ENCODE peak calls at places on chromosomes 16 and 17, in seven cellular contexts. M, W, Q, O, I, T and P are unnamed samples.

GRCh38 chr17:5784791-5785190 is 200.5 kb upstream of the NLRP1 start:
- DNase-seq in O (no peak), M (no peak), W (no peak), Q (no peak), I (no peak), T (no peak), P (no peak)

GRCh38 chr16:11205754-11206459 is 50.1 kb downstream of the SOCS1 start:
- DNase-seq in W (no peak), O (no peak), I (peak; percentile 74), M (no peak), T (no peak), Q (no peak), P (no peak)

GRCh38 chr17:40290629-40291296 is 3.1 kb downstream of the CDC6 start:
- DNase-seq in T (no peak), Q (no peak), O (peak; percentile 81), W (peak; percentile 58), I (no peak), M (no peak), P (peak; percentile 64)

GRCh38 chr16:57041182-57042156 is 50.9 kb upstream of the CPNE2 start:
- DNase-seq in O (no peak), I (no peak), T (no peak), Q (no peak), M (peak; percentile 69), W (no peak), P (no peak)

GRCh38 chr17:18101828-18102227 is 6.7 kb upstream of the MYO15A start:
- DNase-seq in W (no peak), Q (no peak), O (no peak), M (no peak), T (no peak), I (no peak), P (no peak)

GRCh38 chr17:62135742-62136141 is 70.7 kb upstream of the MED13 start:
- DNase-seq in M (no peak), O (no peak), T (no peak), Q (no peak), I (no peak), W (no peak), P (no peak)

GRCh38 chr17:43014946-43015519 is 7.2 kb downstream of the VAT1 start:
- DNase-seq in I (peak; percentile 18), M (no peak), Q (peak; percentile 27), O (no peak), W (no peak), T (no peak), P (no peak)

GRCh38 chr17:82076018-82076784 is 10.6 kb upstream of the DUS1L start:
- DNase-seq in O (no peak), I (no peak), M (no peak), T (no peak), Q (no peak), W (no peak), P (no peak)

GRCh38 chr16:75230471-75231110 is 11.8 kb downstream of the CTRB1 start:
- DNase-seq in M (no peak), T (no peak), Q (peak; percentile 18), W (no peak), I (no peak), O (no peak), P (no peak)

GRCh38 chr16:6531067-6531466 is 801.6 kb upstream of the RBFOX1 start:
- DNase-seq in I (no peak), Q (no peak), T (no peak), O (no peak), M (no peak), W (no peak), P (no peak)

GRCh38 chr17:73226556-73227172 is 33.8 kb downstream of the COG1 start:
- DNase-seq in W (no peak), Q (no peak), O (no peak), M (no peak), I (no peak), T (no peak), P (no peak)

GRCh38 chr17:3557768-3558583 is at the start of gene TRPV3:
- DNase-seq in M (peak; percentile 11), O (no peak), Q (peak; percentile 93), T (no peak), W (no peak), I (peak; percentile 58), P (peak; percentile 82)

GRCh38 chr17:40035162-40035559 is 19.0 kb downstream of the MED24 start:
- DNase-seq in O (peak; percentile 74), T (no peak), Q (no peak), I (no peak), M (no peak), W (no peak), P (no peak)

GRCh38 chr16:86872833-86873232 is 294.5 kb downstream of the FOXL1 start:
- DNase-seq in W (no peak), O (no peak), I (no peak), Q (no peak), T (no peak), M (no peak), P (no peak)

GRCh38 chr17:61251939-61252865 is 147.4 kb upstream of the TBX2 start:
- DNase-seq in Q (peak; percentile 95), O (no peak), M (no peak), W (peak; percentile 90), T (peak; percentile 91), I (peak; percentile 81), P (no peak)

GRCh38 chr16:87838643-87839541 is 30.4 kb downstream of the SLC7A5 start:
- DNase-seq in M (no peak), I (peak; percentile 90), O (no peak), W (no peak), Q (no peak), T (no peak), P (no peak)

GRCh38 chr16:80028581-80029380 is 428.2 kb upstream of the MAF start:
- DNase-seq in O (no peak), M (no peak), Q (no peak), I (no peak), W (no peak), T (no peak), P (no peak)

GRCh38 chr16:53898993-53899392 is 195.0 kb downstream of the FTO start:
- DNase-seq in M (no peak), W (no peak), I (no peak), O (no peak), T (no peak), Q (no peak), P (no peak)

GRCh38 chr17:48062273-48062672 is 14.1 kb downstream of the NFE2L1 start:
- DNase-seq in Q (no peak), M (no peak), T (no peak), I (no peak), W (no peak), O (no peak), P (no peak)

GRCh38 chr17:58176200-58176599 is 9.4 kb downstream of the OR4D2 start:
- DNase-seq in M (no peak), Q (no peak), W (no peak), O (no peak), T (no peak), I (no peak), P (no peak)

GRCh38 chr17:83086197-83086880 is 6.9 kb downstream of the METRNL start:
- DNase-seq in M (no peak), T (no peak), Q (no peak), O (no peak), I (no peak), W (no peak), P (no peak)

GRCh38 chr16:69613283-69614154 is 47.8 kb downstream of the NFAT5 start:
- DNase-seq in T (no peak), I (no peak), O (no peak), Q (no peak), W (no peak), M (no peak), P (peak; percentile 78)

GRCh38 chr16:88755745-88756443 is 29.1 kb downstream of the PIEZO1 start:
- DNase-seq in O (no peak), I (no peak), W (no peak), T (no peak), Q (no peak), M (no peak), P (no peak)

GRCh38 chr16:86899757-86900156 is 321.4 kb downstream of the FOXL1 start:
- DNase-seq in O (no peak), I (no peak), Q (no peak), W (no peak), T (no peak), M (no peak), P (peak; percentile 40)

GRCh38 chr17:18026408-18026776 is 12.6 kb downstream of the ATPAF2 start:
- DNase-seq in M (no peak), I (no peak), Q (no peak), T (peak; percentile 56), O (no peak), W (no peak), P (no peak)

GRCh38 chr17:78563189-78564145 is 13.7 kb downstream of the DNAH17 start:
- DNase-seq in Q (peak; percentile 92), W (peak; percentile 51), M (no peak), O (no peak), I (no peak), T (peak; percentile 56), P (no peak)

GRCh38 chr17:2050246-2050866 is 4.5 kb upstream of the HIC1 start:
- DNase-seq in O (peak; percentile 57), I (peak; percentile 71), W (peak; percentile 72), T (peak; percentile 64), M (peak; percentile 73), Q (peak; percentile 95), P (no peak)
- H3K27ac ChIP-seq in O (peak overlapping the region; percentile 89), I (no peak overlapping the region), W (peak overlapping the region; percentile 33), T (peak overlapping the region; percentile 48), M (no peak overlapping the region), Q (no peak overlapping the region), P (peak overlapping the region; percentile 27)

DNA sequence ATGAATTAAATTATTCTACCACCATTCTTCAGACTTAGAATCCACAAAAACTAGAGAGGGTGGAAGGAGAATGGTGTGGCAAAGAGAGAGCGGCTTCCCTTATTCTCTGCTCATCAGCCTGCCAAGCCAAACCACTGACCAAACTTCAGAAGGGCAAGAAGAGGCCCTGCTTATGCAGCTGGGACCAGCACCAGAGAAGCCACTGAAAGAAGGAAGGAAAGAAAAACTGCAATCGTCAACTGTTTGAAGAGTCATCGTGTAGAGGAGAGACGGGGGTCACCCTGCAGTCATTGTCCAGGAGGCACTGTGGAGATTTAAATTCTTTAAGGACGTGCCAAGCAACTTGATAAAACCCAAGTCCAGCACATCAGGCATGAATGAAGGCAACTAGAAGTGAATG is 15.6 kb downstream of the PMP22 start:
- DNase-seq in O (no peak), Q (no peak), M (no peak), T (no peak), I (no peak), W (no peak), P (no peak)
- H3K27ac ChIP-seq in O (no peak overlapping the region), Q (no peak overlapping the region), M (no peak overlapping the region), T (peak overlapping the region; percentile 77), I (no peak overlapping the region), W (no peak overlapping the region), P (no peak overlapping the region)

GRCh38 chr16:19699472-19699871 is 18.6 kb downstream of the KNOP1 start:
- DNase-seq in O (no peak), Q (no peak), T (no peak), M (no peak), W (no peak), I (peak; percentile 45), P (no peak)
- H3K27ac ChIP-seq in O (peak overlapping the region; percentile 63), Q (no peak overlapping the region), T (peak overlapping the region; percentile 88), M (no peak overlapping the region), W (peak overlapping the region; percentile 85), I (peak overlapping the region; percentile 15), P (no peak overlapping the region)

GRCh38 chr16:49261930-49262329 is 19.7 kb downstream of the CBLN1 start:
- DNase-seq in Q (no peak), W (no peak), M (no peak), I (no peak), O (no peak), T (no peak), P (no peak)
- H3K27ac ChIP-seq in Q (no peak overlapping the region), W (no peak overlapping the region), M (no peak overlapping the region), I (no peak overlapping the region), O (no peak overlapping the region), T (no peak overlapping the region), P (no peak overlapping the region)